ENCODE peak calls at places on chromosomes 5 and 9, in eight cellular contexts. One of them, this sample, is unnamed. For H3K27me3, the result is how much of the 10 kb centered on the place peaks cover.

GRCh38 chr9:135741276-135742219 is 39.6 kb downstream of the KCNT1 start:
- DNase-seq in ovary: no peak
- DNase-seq in pancreas: no peak
- DNase-seq in lower lobe of right lung: no peak
- DNase-seq in heart right ventricle: no peak
- DNase-seq in tibial nerve: no peak
- DNase-seq in Peyer's patch: no peak
- DNase-seq in HL-60: no peak
- DNase-seq in this sample: no peak

GRCh38 chr5:98769006-98769255 is 4.5 kb upstream of the RGMB start:
- DNase-seq in ovary: peak
- DNase-seq in pancreas: no peak
- DNase-seq in lower lobe of right lung: peak
- DNase-seq in heart right ventricle: peak
- DNase-seq in tibial nerve: peak
- DNase-seq in Peyer's patch: peak
- DNase-seq in HL-60: no peak
- DNase-seq in this sample: no peak

GRCh38 chr5:1187234-1187949 is 14.0 kb upstream of the SLC6A19 start:
- DNase-seq in ovary: no peak
- DNase-seq in pancreas: peak
- DNase-seq in lower lobe of right lung: peak
- DNase-seq in heart right ventricle: peak
- DNase-seq in tibial nerve: no peak
- DNase-seq in Peyer's patch: peak
- DNase-seq in HL-60: no peak
- DNase-seq in this sample: no peak

GRCh38 chr9:124835026-124835501 is 18.2 kb upstream of the WDR38 start:
- DNase-seq in ovary: peak
- DNase-seq in pancreas: peak
- DNase-seq in lower lobe of right lung: no peak
- DNase-seq in heart right ventricle: peak
- DNase-seq in tibial nerve: peak
- DNase-seq in Peyer's patch: peak
- DNase-seq in HL-60: no peak
- DNase-seq in this sample: no peak

GRCh38 chr5:98631311-98632054 is 142.0 kb upstream of the RGMB start:
- DNase-seq in ovary: no peak
- DNase-seq in pancreas: no peak
- DNase-seq in lower lobe of right lung: no peak
- DNase-seq in heart right ventricle: no peak
- DNase-seq in tibial nerve: no peak
- DNase-seq in Peyer's patch: no peak
- DNase-seq in HL-60: no peak
- DNase-seq in this sample: no peak

GRCh38 chr5:20231040-20231439 is 243.0 kb upstream of the CDH18 start:
- DNase-seq in ovary: no peak
- DNase-seq in pancreas: no peak
- DNase-seq in lower lobe of right lung: no peak
- DNase-seq in heart right ventricle: no peak
- DNase-seq in tibial nerve: no peak
- DNase-seq in Peyer's patch: no peak
- DNase-seq in HL-60: no peak
- DNase-seq in this sample: no peak

GRCh38 chr9:127684576-127684975 is 22.2 kb upstream of the CFAP157 start:
- DNase-seq in ovary: no peak
- DNase-seq in pancreas: no peak
- DNase-seq in lower lobe of right lung: no peak
- DNase-seq in heart right ventricle: no peak
- DNase-seq in tibial nerve: no peak
- DNase-seq in Peyer's patch: no peak
- DNase-seq in HL-60: no peak
- DNase-seq in this sample: no peak

GRCh38 chr9:137025120-137025966 is 2.7 kb downstream of the ABCA2 start:
- DNase-seq in ovary: no peak
- DNase-seq in pancreas: no peak
- DNase-seq in lower lobe of right lung: no peak
- DNase-seq in heart right ventricle: no peak
- DNase-seq in tibial nerve: peak
- DNase-seq in Peyer's patch: peak
- DNase-seq in HL-60: no peak
- DNase-seq in this sample: no peak

GRCh38 chr9:37929441-37929895 is 25.5 kb upstream of the SLC25A51 start:
- DNase-seq in ovary: no peak
- DNase-seq in pancreas: no peak
- DNase-seq in lower lobe of right lung: peak
- DNase-seq in heart right ventricle: no peak
- DNase-seq in tibial nerve: no peak
- DNase-seq in Peyer's patch: no peak
- DNase-seq in HL-60: peak
- DNase-seq in this sample: no peak

GRCh38 chr9:135130266-135130976 is 43.0 kb downstream of the OLFM1 start:
- DNase-seq in ovary: no peak
- DNase-seq in pancreas: peak
- DNase-seq in lower lobe of right lung: no peak
- DNase-seq in heart right ventricle: no peak
- DNase-seq in tibial nerve: peak
- DNase-seq in Peyer's patch: no peak
- DNase-seq in HL-60: no peak
- DNase-seq in this sample: peak

DNA sequence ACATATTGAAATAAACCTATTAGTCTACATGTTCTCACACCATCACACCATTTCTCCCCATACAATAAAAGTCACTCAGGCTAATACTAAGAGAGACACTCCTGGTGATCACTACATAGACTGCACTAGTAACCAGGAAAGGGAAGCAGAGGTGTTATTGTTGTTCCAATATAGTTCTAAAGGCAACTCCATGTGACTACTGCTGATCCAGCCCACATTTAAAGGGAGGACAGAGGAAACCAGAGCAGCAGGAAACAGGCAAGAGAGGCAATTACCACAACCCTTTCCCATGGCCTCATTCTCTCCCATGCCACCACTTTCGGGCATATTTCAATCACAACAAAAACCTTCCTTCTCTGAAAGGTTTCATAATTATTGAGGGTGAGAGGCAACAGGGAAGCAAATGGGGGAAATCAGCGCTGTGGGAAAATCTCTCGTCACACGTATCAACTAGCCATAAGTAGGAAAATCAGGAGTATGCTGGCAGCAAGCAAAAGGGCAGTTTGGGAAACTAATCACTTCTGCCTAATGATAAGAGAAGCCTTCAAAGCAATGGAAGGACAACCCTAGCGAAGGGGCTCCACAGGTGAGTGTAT is 1.8 kb downstream of the UBAP2 start:
- DNase-seq in ovary: no peak
- DNase-seq in pancreas: no peak
- DNase-seq in lower lobe of right lung: no peak
- DNase-seq in heart right ventricle: no peak
- DNase-seq in tibial nerve: no peak
- DNase-seq in Peyer's patch: no peak
- DNase-seq in HL-60: peak
- DNase-seq in this sample: no peak
- H3K4me3 ChIP-seq in ovary: no peak
- H3K4me3 ChIP-seq in pancreas: peak
- H3K4me3 ChIP-seq in lower lobe of right lung: peak
- H3K4me3 ChIP-seq in heart right ventricle: peak
- H3K4me3 ChIP-seq in tibial nerve: no peak
- H3K4me3 ChIP-seq in Peyer's patch: no peak
- H3K4me3 ChIP-seq in HL-60: peak
- H3K4me3 ChIP-seq in this sample: no peak

GRCh38 chr5:111399113-111399512 is 113.2 kb downstream of the STARD4 start:
- DNase-seq in ovary: no peak
- DNase-seq in pancreas: no peak
- DNase-seq in lower lobe of right lung: no peak
- DNase-seq in heart right ventricle: no peak
- DNase-seq in tibial nerve: no peak
- DNase-seq in Peyer's patch: no peak
- DNase-seq in HL-60: no peak
- DNase-seq in this sample: no peak
- H3K27me3 ChIP-seq in ovary: under half
- H3K27me3 ChIP-seq in pancreas: under half
- H3K27me3 ChIP-seq in lower lobe of right lung: under half
- H3K27me3 ChIP-seq in heart right ventricle: under half
- H3K27me3 ChIP-seq in tibial nerve: under half
- H3K27me3 ChIP-seq in Peyer's patch: under half
- H3K27me3 ChIP-seq in HL-60: under half
- H3K27me3 ChIP-seq in this sample: under half

DNA sequence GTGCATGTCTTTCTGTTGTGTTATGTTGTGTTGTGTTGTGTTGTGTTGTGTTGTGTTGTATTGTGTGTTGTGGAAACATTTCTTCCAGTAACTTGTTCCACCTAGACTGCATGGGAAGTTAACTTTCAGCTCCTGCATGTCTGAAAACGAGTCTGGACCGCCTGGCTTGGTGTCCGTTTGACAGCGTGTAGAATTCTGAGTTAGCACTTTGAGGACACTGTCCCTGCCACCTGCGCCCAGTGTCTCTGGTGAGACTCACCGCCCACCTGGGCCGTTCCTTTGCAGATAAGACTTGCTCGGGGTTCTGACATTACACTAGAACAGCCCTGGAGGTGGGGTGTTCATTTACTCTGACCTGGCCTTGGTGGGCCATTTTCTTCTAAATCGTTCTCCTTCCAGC is 42.0 kb downstream of the WNK2 start:
- DNase-seq in ovary: no peak
- DNase-seq in pancreas: no peak
- DNase-seq in lower lobe of right lung: no peak
- DNase-seq in heart right ventricle: no peak
- DNase-seq in tibial nerve: no peak
- DNase-seq in Peyer's patch: no peak
- DNase-seq in HL-60: no peak
- DNase-seq in this sample: no peak
- H3K27ac ChIP-seq in ovary: no peak
- H3K27ac ChIP-seq in pancreas: peak
- H3K27ac ChIP-seq in lower lobe of right lung: no peak
- H3K27ac ChIP-seq in heart right ventricle: no peak
- H3K27ac ChIP-seq in tibial nerve: no peak
- H3K27ac ChIP-seq in Peyer's patch: peak
- H3K27ac ChIP-seq in HL-60: no peak
- H3K27ac ChIP-seq in this sample: no peak

GRCh38 chr5:103228056-103228455 is 30.5 kb upstream of the MACIR start:
- DNase-seq in ovary: no peak
- DNase-seq in pancreas: no peak
- DNase-seq in lower lobe of right lung: no peak
- DNase-seq in heart right ventricle: no peak
- DNase-seq in tibial nerve: no peak
- DNase-seq in Peyer's patch: no peak
- DNase-seq in HL-60: no peak
- DNase-seq in this sample: no peak

GRCh38 chr5:103228588-103228987 is 30.0 kb upstream of the MACIR start:
- DNase-seq in ovary: no peak
- DNase-seq in pancreas: no peak
- DNase-seq in lower lobe of right lung: no peak
- DNase-seq in heart right ventricle: no peak
- DNase-seq in tibial nerve: no peak
- DNase-seq in Peyer's patch: no peak
- DNase-seq in HL-60: no peak
- DNase-seq in this sample: no peak

GRCh38 chr5:103224894-103225246 is 33.7 kb upstream of the MACIR start:
- DNase-seq in ovary: no peak
- DNase-seq in pancreas: no peak
- DNase-seq in lower lobe of right lung: no peak
- DNase-seq in heart right ventricle: no peak
- DNase-seq in tibial nerve: no peak
- DNase-seq in Peyer's patch: no peak
- DNase-seq in HL-60: no peak
- DNase-seq in this sample: no peak

GRCh38 chr5:103223031-103223955 is 35.3 kb upstream of the MACIR start:
- DNase-seq in ovary: no peak
- DNase-seq in pancreas: no peak
- DNase-seq in lower lobe of right lung: no peak
- DNase-seq in heart right ventricle: no peak
- DNase-seq in tibial nerve: no peak
- DNase-seq in Peyer's patch: no peak
- DNase-seq in HL-60: no peak
- DNase-seq in this sample: no peak

GRCh38 chr5:103224118-103224893 is 34.3 kb upstream of the MACIR start:
- DNase-seq in ovary: peak
- DNase-seq in pancreas: peak
- DNase-seq in lower lobe of right lung: no peak
- DNase-seq in heart right ventricle: no peak
- DNase-seq in tibial nerve: peak
- DNase-seq in Peyer's patch: peak
- DNase-seq in HL-60: peak
- DNase-seq in this sample: no peak
- H3K4me3 ChIP-seq in ovary: no peak
- H3K4me3 ChIP-seq in pancreas: no peak
- H3K4me3 ChIP-seq in lower lobe of right lung: no peak
- H3K4me3 ChIP-seq in heart right ventricle: no peak
- H3K4me3 ChIP-seq in tibial nerve: no peak
- H3K4me3 ChIP-seq in Peyer's patch: no peak
- H3K4me3 ChIP-seq in HL-60: no peak
- H3K4me3 ChIP-seq in this sample: no peak

DNA sequence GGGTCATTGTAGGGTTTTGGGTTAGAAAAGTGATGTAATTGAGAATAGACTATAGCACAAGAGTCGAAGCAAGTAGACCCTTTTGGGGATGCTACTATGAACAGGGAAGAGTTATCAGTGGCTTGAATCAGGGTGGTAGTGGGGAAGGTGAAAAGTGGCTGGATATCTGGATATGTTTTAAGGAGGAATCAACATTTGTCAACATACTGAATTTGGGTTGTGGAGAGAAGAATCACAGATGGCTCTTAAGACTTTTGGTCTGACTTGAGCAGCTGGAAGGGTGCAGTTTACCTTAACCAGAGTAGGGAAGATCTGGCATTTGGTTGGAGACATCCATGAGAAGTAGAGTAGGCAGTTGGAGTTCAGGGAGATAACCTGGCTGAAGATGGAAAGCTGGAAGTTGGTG is 38.5 kb upstream of the FCHO2 start:
- DNase-seq in ovary: no peak
- DNase-seq in pancreas: no peak
- DNase-seq in lower lobe of right lung: no peak
- DNase-seq in heart right ventricle: no peak
- DNase-seq in tibial nerve: no peak
- DNase-seq in Peyer's patch: no peak
- DNase-seq in HL-60: no peak
- DNase-seq in this sample: no peak
- H3K27me3 ChIP-seq in ovary: under half
- H3K27me3 ChIP-seq in pancreas: under half
- H3K27me3 ChIP-seq in lower lobe of right lung: under half
- H3K27me3 ChIP-seq in heart right ventricle: under half
- H3K27me3 ChIP-seq in tibial nerve: under half
- H3K27me3 ChIP-seq in Peyer's patch: under half
- H3K27me3 ChIP-seq in HL-60: under half
- H3K27me3 ChIP-seq in this sample: under half

This sample was measured in tibial artery.